ENCODE peak calls at places on chromosomes 3 and 15, in four cellular contexts. One of them, this sample, is unnamed.

GRCh38 chr3:119098620-119099222 is 47.2 kb upstream of the TEX55 start:
- DNase-seq in transverse colon: no peak
- DNase-seq in adrenal gland: no peak
- DNase-seq in esophagus squamous epithelium: no peak
- DNase-seq in this sample: peak; percentile 41

GRCh38 chr3:138593488-138594149 is 441 bp downstream of the CEP70 start:
- DNase-seq in adrenal gland: no peak
- DNase-seq in esophagus squamous epithelium: no peak
- DNase-seq in transverse colon: no peak
- DNase-seq in this sample: no peak

GRCh38 chr3:134427400-134428111 is 53.3 kb upstream of the AMOTL2 start:
- DNase-seq in adrenal gland: peak; percentile 80
- DNase-seq in transverse colon: no peak
- DNase-seq in esophagus squamous epithelium: no peak
- DNase-seq in this sample: no peak

GRCh38 chr3:123766195-123767019 is 117.7 kb downstream of the MYLK start:
- DNase-seq in esophagus squamous epithelium: no peak
- DNase-seq in adrenal gland: no peak
- DNase-seq in transverse colon: no peak
- DNase-seq in this sample: no peak

GRCh38 chr15:65434201-65434600 is 11.5 kb upstream of the IGDCC4 start:
- DNase-seq in adrenal gland: no peak
- DNase-seq in esophagus squamous epithelium: no peak
- DNase-seq in transverse colon: no peak
- DNase-seq in this sample: no peak

GRCh38 chr3:179066058-179066457 is 5.6 kb downstream of the ZMAT3 start:
- DNase-seq in esophagus squamous epithelium: no peak
- DNase-seq in transverse colon: no peak
- DNase-seq in adrenal gland: no peak
- DNase-seq in this sample: no peak

GRCh38 chr3:107315136-107315535 is 62.1 kb upstream of the CCDC54 start:
- DNase-seq in esophagus squamous epithelium: no peak
- DNase-seq in transverse colon: no peak
- DNase-seq in adrenal gland: no peak
- DNase-seq in this sample: no peak

GRCh38 chr15:93771429-93772020 is 459.8 kb upstream of the MCTP2 start:
- DNase-seq in adrenal gland: no peak
- DNase-seq in esophagus squamous epithelium: no peak
- DNase-seq in transverse colon: no peak
- DNase-seq in this sample: no peak

GRCh38 chr3:11290743-11291680 is 18.8 kb downstream of the ATG7 start:
- DNase-seq in esophagus squamous epithelium: no peak
- DNase-seq in adrenal gland: no peak
- DNase-seq in transverse colon: no peak
- DNase-seq in this sample: no peak

GRCh38 chr3:194212021-194212868 is 76.3 kb downstream of the HES1 start:
- DNase-seq in transverse colon: no peak
- DNase-seq in esophagus squamous epithelium: no peak
- DNase-seq in adrenal gland: no peak
- DNase-seq in this sample: no peak

DNA sequence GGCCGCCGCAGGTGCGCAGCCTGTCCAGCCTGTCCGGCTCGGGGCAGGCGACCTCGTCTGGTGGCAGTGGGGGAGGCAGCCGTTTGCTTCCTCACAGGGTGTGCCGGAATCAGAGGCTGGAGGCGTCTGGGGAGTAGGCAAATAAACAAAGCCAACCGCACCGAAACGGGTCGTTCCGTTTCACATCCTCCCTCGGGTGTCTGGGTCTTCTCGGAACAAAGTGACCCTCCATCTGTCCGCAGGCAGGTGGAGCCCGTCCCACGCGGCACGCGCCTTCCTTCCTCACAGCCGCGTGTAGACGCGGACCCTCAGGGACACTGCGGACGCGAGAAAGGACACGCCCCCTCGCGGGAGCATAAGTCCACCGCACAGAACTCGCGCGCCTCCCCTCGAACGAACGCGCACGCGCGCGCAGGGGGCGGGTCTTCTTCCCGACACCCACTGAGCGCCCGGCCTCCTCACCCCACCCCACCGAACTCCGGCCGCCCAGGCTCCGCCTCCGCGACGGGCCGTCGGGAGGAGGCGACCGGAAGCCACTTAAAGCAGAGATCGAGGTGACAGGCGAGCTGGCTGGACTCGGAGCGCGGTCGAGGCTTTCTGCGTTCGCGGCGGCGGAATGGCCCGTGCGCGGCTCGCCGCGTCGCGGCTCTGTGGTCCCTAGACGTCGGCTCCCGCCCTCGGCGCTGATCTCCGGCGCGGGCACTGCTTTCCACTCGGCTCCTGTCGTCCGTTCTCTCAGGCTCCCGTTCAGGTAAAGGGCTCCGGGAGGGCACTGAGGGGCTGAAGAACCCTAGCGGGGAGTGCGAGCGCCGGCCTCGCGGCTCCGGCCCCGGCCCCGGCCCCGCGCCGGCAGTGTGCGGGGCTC is at the start of gene TIPARP:
- DNase-seq in adrenal gland: peak; percentile 99
- DNase-seq in esophagus squamous epithelium: peak; percentile 94
- DNase-seq in transverse colon: peak; percentile 100
- DNase-seq in this sample: peak; percentile 99
- TF ChIP-seq POLR2A in adrenal gland: peak; percentile 100
- TF ChIP-seq POLR2A in esophagus squamous epithelium: peak; percentile 99
- TF ChIP-seq POLR2A in transverse colon: peak; percentile 100
- TF ChIP-seq POLR2A in this sample: peak; percentile 96

GRCh38 chr3:49021213-49021812 is 608 bp upstream of the NDUFAF3 start:
- DNase-seq in adrenal gland: peak; percentile 100
- DNase-seq in esophagus squamous epithelium: peak; percentile 94
- DNase-seq in transverse colon: peak; percentile 100
- DNase-seq in this sample: peak; percentile 100

GRCh38 chr3:49023775-49024174 is 1.9 kb downstream of the NDUFAF3 start:
- DNase-seq in transverse colon: no peak
- DNase-seq in adrenal gland: no peak
- DNase-seq in esophagus squamous epithelium: no peak
- DNase-seq in this sample: no peak

GRCh38 chr3:49022751-49023171 is 840 bp downstream of the NDUFAF3 start:
- DNase-seq in transverse colon: no peak
- DNase-seq in esophagus squamous epithelium: no peak
- DNase-seq in adrenal gland: no peak
- DNase-seq in this sample: no peak

GRCh38 chr3:49020335-49021212 is 1.3 kb upstream of the NDUFAF3 start:
- DNase-seq in adrenal gland: peak; percentile 80
- DNase-seq in transverse colon: peak; percentile 75
- DNase-seq in esophagus squamous epithelium: no peak
- DNase-seq in this sample: no peak

GRCh38 chr3:49021813-49022720 is at the start of gene NDUFAF3:
- DNase-seq in transverse colon: peak; percentile 95
- DNase-seq in adrenal gland: peak; percentile 97
- DNase-seq in esophagus squamous epithelium: peak; percentile 77
- DNase-seq in this sample: peak; percentile 83
- H3K4me1 ChIP-seq in transverse colon: peaks cover 33% of the 10 kb centered on the region
- H3K4me1 ChIP-seq in adrenal gland: peaks cover 22% of the 10 kb centered on the region
- H3K4me1 ChIP-seq in esophagus squamous epithelium: peaks cover 37% of the 10 kb centered on the region
- H3K4me1 ChIP-seq in this sample: no peaks in the 10 kb centered on the region

GRCh38 chr3:191646242-191646641 is 185.3 kb downstream of the PYDC2 start:
- DNase-seq in adrenal gland: no peak
- DNase-seq in esophagus squamous epithelium: no peak
- DNase-seq in transverse colon: no peak
- DNase-seq in this sample: no peak

GRCh38 chr3:191637611-191638010 is 176.6 kb downstream of the PYDC2 start:
- DNase-seq in transverse colon: no peak
- DNase-seq in esophagus squamous epithelium: no peak
- DNase-seq in adrenal gland: no peak
- DNase-seq in this sample: no peak

GRCh38 chr3:191644291-191644690 is 183.3 kb downstream of the PYDC2 start:
- DNase-seq in esophagus squamous epithelium: no peak
- DNase-seq in transverse colon: no peak
- DNase-seq in adrenal gland: no peak
- DNase-seq in this sample: no peak

GRCh38 chr3:191641789-191642188 is 180.8 kb downstream of the PYDC2 start:
- DNase-seq in adrenal gland: no peak
- DNase-seq in esophagus squamous epithelium: no peak
- DNase-seq in transverse colon: no peak
- DNase-seq in this sample: no peak
- TF ChIP-seq POLR2A in adrenal gland: no peak
- TF ChIP-seq POLR2A in esophagus squamous epithelium: no peak
- TF ChIP-seq POLR2A in transverse colon: no peak
- TF ChIP-seq POLR2A in this sample: no peak

DNA sequence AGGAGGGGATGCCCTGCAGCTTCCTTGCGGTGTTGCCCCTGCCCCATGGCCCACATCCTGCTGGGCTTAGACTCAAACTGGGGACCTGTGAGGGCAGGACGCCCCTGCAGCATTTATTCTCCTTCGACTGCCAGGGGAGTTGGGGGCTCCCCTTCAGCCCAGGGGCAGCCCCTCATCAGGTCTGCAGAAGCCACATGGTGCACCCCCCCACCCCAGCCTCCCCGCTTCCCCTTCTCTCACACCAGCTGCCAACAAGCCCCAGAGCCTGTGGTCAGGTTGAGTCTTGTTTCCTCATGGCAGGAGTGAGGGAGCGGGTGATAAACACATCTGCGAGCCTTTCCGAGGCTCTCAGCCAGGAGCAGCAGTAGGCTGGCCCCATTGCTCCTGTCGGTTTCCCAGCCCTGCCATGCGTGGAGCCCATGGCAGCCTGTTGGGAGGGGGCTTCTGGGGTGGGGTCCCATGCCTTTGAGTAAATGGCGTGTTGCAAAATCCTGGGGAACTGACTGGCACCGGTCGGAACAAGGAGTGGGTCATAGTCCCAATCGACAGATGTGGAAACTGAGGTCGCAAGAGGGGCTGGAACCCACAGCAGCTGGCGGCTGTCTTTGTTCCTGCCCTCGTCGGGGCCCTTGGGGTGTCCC is 27.8 kb downstream of the WNT7A start:
- DNase-seq in adrenal gland: no peak
- DNase-seq in transverse colon: no peak
- DNase-seq in esophagus squamous epithelium: no peak
- DNase-seq in this sample: no peak
- H3K4me1 ChIP-seq in adrenal gland: no peaks in the 10 kb centered on the region
- H3K4me1 ChIP-seq in transverse colon: no peaks in the 10 kb centered on the region
- H3K4me1 ChIP-seq in esophagus squamous epithelium: peaks cover 24% of the 10 kb centered on the region
- H3K4me1 ChIP-seq in this sample: no peaks in the 10 kb centered on the region

GRCh38 chr3:56556908-56557814 is at the start of gene CCDC66:
- DNase-seq in esophagus squamous epithelium: peak; percentile 71
- DNase-seq in transverse colon: peak; percentile 95
- DNase-seq in adrenal gland: peak; percentile 97
- DNase-seq in this sample: peak; percentile 86
- TF ChIP-seq POLR2A in esophagus squamous epithelium: peak; percentile 79
- TF ChIP-seq POLR2A in transverse colon: peak; percentile 89
- TF ChIP-seq POLR2A in adrenal gland: peak; percentile 86
- TF ChIP-seq POLR2A in this sample: peak; percentile 60

This sample was measured in tibial nerve.